ENCODE peak calls at places on chromosomes 5 and 9, in ten cellular contexts. Y is PC-9; E is psoas muscle; Z is effector CD4-positive, alpha-beta T cell; O is CD8-positive, alpha-beta T cell; H is amniotic stem cell; I is thoracic aorta; K is pulmonary artery endothelial cell; V is Kasumi-1; Q is HTR-8/SVneo. T is an unnamed sample.

GRCh38 chr5:95993261-95993660 is 31.6 kb upstream of the ELL2 start:
- DNase-seq in H (no peak), Q (no peak), Z (no peak), I (no peak), K (no peak), V (no peak), Y (no peak), E (no peak), O (no peak), T (no peak)

GRCh38 chr5:17412760-17413671 is 85.0 kb upstream of the TAF11L2 start:
- DNase-seq in O (no peak), V (peak), H (no peak), K (no peak), E (no peak), Y (no peak), Q (no peak), Z (no peak), I (no peak), T (no peak)

GRCh38 chr9:135932656-135933055 is 25.3 kb upstream of the CAMSAP1 start:
- DNase-seq in K (no peak), V (no peak), I (no peak), E (no peak), H (no peak), O (no peak), Y (no peak), Z (no peak), Q (no peak), T (no peak)

GRCh38 chr5:119280380-119280779 is 75.4 kb upstream of the TNFAIP8 start:
- DNase-seq in K (no peak), Z (no peak), I (no peak), E (no peak), H (no peak), Q (no peak), V (no peak), Y (no peak), O (no peak), T (no peak)

GRCh38 chr5:67233075-67233474 is 36.5 kb upstream of the CD180 start:
- DNase-seq in H (no peak), E (peak), O (no peak), I (no peak), Y (no peak), Z (no peak), V (no peak), Q (no peak), K (no peak), T (no peak)

GRCh38 chr5:154740957-154741356 is 14.2 kb upstream of the LARP1 start:
- DNase-seq in K (no peak), Q (no peak), Z (no peak), V (no peak), H (no peak), E (peak), O (no peak), Y (no peak), I (no peak), T (no peak)

GRCh38 chr9:121073038-121073437 is 1.7 kb upstream of the CNTRL start:
- DNase-seq in Z (no peak), E (peak), O (no peak), Y (no peak), H (no peak), K (no peak), V (peak), Q (no peak), I (no peak), T (peak)

GRCh38 chr9:137387034-137387890 is 35.7 kb downstream of the EXD3 start:
- DNase-seq in Z (peak), K (peak), V (no peak), H (no peak), E (no peak), O (peak), Q (no peak), Y (no peak), I (no peak), T (no peak)

GRCh38 chr5:74143724-74144330 is 496.7 kb downstream of the ENC1 start:
- DNase-seq in Z (no peak), Q (no peak), V (no peak), I (no peak), O (no peak), Y (no peak), H (no peak), E (no peak), K (no peak), T (no peak)